ENCODE peak calls at places on chromosomes 5 and 9, in five cellular contexts. C is astrocyte, V is HepG2, N is adipocyte, E is PC-3. U is an unnamed sample.

GRCh38 chr5:43691893-43692292 is 88.9 kb downstream of the NNT start:
- DNase-seq in C (no peak), V (no peak), E (no peak), N (no peak), U (no peak)

GRCh38 chr5:112682621-112683061 is 55.0 kb upstream of the APC start:
- DNase-seq in N (no peak), C (peak; percentile 90), V (no peak), E (peak; percentile 33), U (no peak)

GRCh38 chr5:11904270-11904906 is at the start of gene CTNND2:
- DNase-seq in E (peak; percentile 76), V (no peak), C (peak; percentile 60), N (peak; percentile 12), U (no peak)

GRCh38 chr5:131322926-131323325 is 59.1 kb downstream of the CDC42SE2 start:
- DNase-seq in C (no peak), N (no peak), V (no peak), E (peak; percentile 7), U (no peak)

GRCh38 chr9:17134396-17134842 is 421 bp upstream of the CNTLN start:
- DNase-seq in N (peak; percentile 44), V (no peak), E (peak; percentile 14), C (peak; percentile 41), U (peak; percentile 62)

GRCh38 chr5:141369994-141370848 is at the start of gene PCDHGB3:
- DNase-seq in V (no peak), E (no peak), N (peak; percentile 19), C (peak; percentile 39), U (peak; percentile 70)

GRCh38 chr5:33576726-33577620 is 136.2 kb downstream of the TARS1 start:
- DNase-seq in C (no peak), N (no peak), V (no peak), E (no peak), U (no peak)

GRCh38 chr5:56115589-56115988 is 117.5 kb downstream of the ANKRD55 start:
- DNase-seq in V (no peak), N (no peak), E (no peak), C (no peak), U (no peak)

GRCh38 chr5:151092750-151093149 is 11.9 kb upstream of the TNIP1 start:
- DNase-seq in C (peak; percentile 78), V (no peak), E (peak; percentile 86), N (peak; percentile 77), U (peak; percentile 86)

GRCh38 chr9:91146391-91147019 is 215.2 kb downstream of the AUH start:
- DNase-seq in E (no peak), N (no peak), V (no peak), C (peak; percentile 27), U (no peak)

GRCh38 chr5:91443028-91443427 is 59.9 kb upstream of the ARRDC3 start:
- DNase-seq in N (peak; percentile 59), C (peak; percentile 90), V (no peak), E (peak; percentile 77), U (peak; percentile 72)

GRCh38 chr5:55702612-55703345 is 9.3 kb downstream of the SLC38A9 start:
- DNase-seq in E (no peak), V (no peak), C (no peak), N (no peak), U (no peak)

GRCh38 chr9:87676976-87677775 is 48.7 kb upstream of the CTSL start:
- DNase-seq in E (no peak), V (no peak), C (no peak), N (peak; percentile 35), U (peak; percentile 16)

GRCh38 chr9:87674565-87675299 is 51.2 kb upstream of the CTSL start:
- DNase-seq in N (no peak), V (no peak), C (no peak), E (no peak), U (peak; percentile 3)

GRCh38 chr9:87677776-87678587 is 47.9 kb upstream of the CTSL start:
- DNase-seq in N (no peak), C (no peak), V (no peak), E (no peak), U (no peak)

GRCh38 chr9:87675466-87675865 is 50.5 kb upstream of the CTSL start:
- DNase-seq in C (no peak), E (no peak), V (no peak), N (no peak), U (no peak)

DNA sequence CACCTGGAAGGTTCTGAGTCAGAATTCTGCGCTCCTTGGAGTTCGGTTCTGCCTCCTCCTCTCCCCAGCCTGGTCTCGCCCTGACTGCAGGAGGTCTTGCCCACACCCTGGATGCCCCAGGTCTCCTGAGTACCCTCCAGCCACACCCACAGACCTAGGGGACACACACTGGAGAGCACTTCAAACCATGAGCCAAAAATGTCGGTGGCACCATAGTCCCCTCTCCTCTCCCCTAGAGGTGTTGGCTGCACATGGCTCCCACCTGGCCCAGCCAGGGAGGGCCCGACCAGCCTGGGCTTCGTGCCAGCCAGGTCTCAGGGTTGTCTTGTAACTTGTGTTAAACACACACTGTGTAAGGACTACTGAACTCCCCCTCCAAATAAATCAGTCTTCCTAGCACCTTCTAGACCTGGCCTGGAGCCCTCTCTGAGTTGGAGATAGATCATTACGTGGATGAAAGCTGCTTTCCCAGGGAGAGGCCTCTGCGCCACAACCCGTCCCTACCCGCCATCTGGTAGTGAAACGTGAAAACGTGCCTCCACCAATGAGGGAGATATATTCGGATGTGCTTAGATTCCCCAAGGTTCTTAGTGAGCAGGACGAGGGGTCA is 49.9 kb upstream of the CTSL start:
- DNase-seq in V (no peak), N (no peak), E (no peak), C (no peak), U (no peak)
- H3K9ac ChIP-seq in V (no peak overlapping the region), N (no peak overlapping the region), E (no peak overlapping the region), C (no peak overlapping the region), U (no peak overlapping the region)

GRCh38 chr9:35750256-35750531 is 1.1 kb downstream of the RGP1 start:
- DNase-seq in N (no peak), C (no peak), V (no peak), E (no peak), U (no peak)
- H3K9ac ChIP-seq in N (peak overlapping the region; percentile 96), C (peak overlapping the region; percentile 93), V (peak overlapping the region; percentile 94), E (peak overlapping the region; percentile 91), U (no peak overlapping the region)

GRCh38 chr5:80034559-80034958 is 589 bp upstream of the THBS4 start:
- DNase-seq in E (no peak), N (no peak), C (no peak), V (no peak), U (no peak)
- H3K9ac ChIP-seq in E (no peak overlapping the region), N (no peak overlapping the region), C (no peak overlapping the region), V (no peak overlapping the region), U (no peak overlapping the region)

GRCh38 chr5:122164070-122164435 is 34.7 kb downstream of the ZNF474 start:
- DNase-seq in E (no peak), V (no peak), C (no peak), N (no peak), U (no peak)
- H3K9ac ChIP-seq in E (peak overlapping the region; percentile 49), V (no peak overlapping the region), C (peak overlapping the region; percentile 81), N (peak overlapping the region; percentile 76), U (no peak overlapping the region)

GRCh38 chr9:125701351-125701750 is 5.7 kb downstream of the MAPKAP1 start:
- DNase-seq in C (peak; percentile 88), E (peak; percentile 11), N (peak; percentile 10), V (no peak), U (peak; percentile 9)

GRCh38 chr9:125700791-125701190 is 6.2 kb downstream of the MAPKAP1 start:
- DNase-seq in V (no peak), E (no peak), N (peak; percentile 27), C (peak; percentile 56), U (no peak)

GRCh38 chr9:125703662-125704061 is 3.3 kb downstream of the MAPKAP1 start:
- DNase-seq in E (no peak), V (no peak), C (no peak), N (no peak), U (no peak)

GRCh38 chr9:125696106-125696647 is 10.8 kb downstream of the MAPKAP1 start:
- DNase-seq in V (no peak), C (no peak), E (no peak), N (peak; percentile 21), U (no peak)

GRCh38 chr9:125699870-125700269 is 7.1 kb downstream of the MAPKAP1 start:
- DNase-seq in C (no peak), E (no peak), N (no peak), V (no peak), U (no peak)
- H3K9ac ChIP-seq in C (no peak overlapping the region), E (no peak overlapping the region), N (no peak overlapping the region), V (no peak overlapping the region), U (no peak overlapping the region)

U was measured in fibroblast of lung.